ENCODE peak calls at places on chromosomes 13 and 19, in eight cellular contexts. A is cardiac fibroblast; M is right lobe of liver; Q is heart right ventricle; V is thoracic aorta; K is mammary epithelial cell; L is activated CD8-positive, alpha-beta T cell treated with anti-CD3 and anti-CD28 coated beads for 36 hours; R is dorsolateral prefrontal cortex. F is an unnamed sample.

GRCh38 chr13:19864018-19864338 is 529 bp upstream of the ZMYM5 start:
- DNase-seq in A (peak; percentile 80), M (peak; percentile 73), Q (peak; percentile 74), V (no peak), K (no peak), L (peak; percentile 68), R (peak; percentile 47), F (peak; percentile 72)

GRCh38 chr13:32212420-32212819 is 102.7 kb downstream of the ZAR1L start:
- DNase-seq in A (peak; percentile 77), M (no peak), Q (no peak), V (no peak), K (peak; percentile 17), L (no peak), R (no peak), F (no peak)

GRCh38 chr19:15072930-15073647 is 8.9 kb upstream of the OR1I1 start:
- DNase-seq in A (peak; percentile 2), M (no peak), Q (no peak), V (no peak), K (peak; percentile 91), L (peak; percentile 4), R (no peak), F (no peak)

GRCh38 chr13:24076636-24077035 is 83.9 kb upstream of the SPATA13 start:
- DNase-seq in A (no peak), M (no peak), Q (no peak), V (no peak), K (no peak), L (no peak), R (no peak), F (no peak)

GRCh38 chr19:18832331-18833140 is 777 bp downstream of the UPF1 start:
- DNase-seq in A (peak; percentile 25), M (peak; percentile 46), Q (no peak), V (no peak), K (peak; percentile 23), L (peak; percentile 53), R (no peak), F (peak; percentile 40)

GRCh38 chr19:18340990-18341868 is 831 bp downstream of the PGPEP1 start:
- DNase-seq in A (peak; percentile 50), M (peak; percentile 71), Q (peak; percentile 53), V (no peak), K (no peak), L (peak; percentile 88), R (peak; percentile 29), F (peak; percentile 82)

GRCh38 chr13:111046590-111047141 is 68.4 kb upstream of the ARHGEF7 start:
- DNase-seq in A (peak; percentile 58), M (no peak), Q (peak; percentile 50), V (no peak), K (no peak), L (no peak), R (no peak), F (no peak)

GRCh38 chr13:113765241-113765910 is 6.3 kb downstream of the TMEM255B start:
- DNase-seq in A (no peak), M (no peak), Q (no peak), V (no peak), K (no peak), L (no peak), R (no peak), F (no peak)

GRCh38 chr19:55519461-55520311 is 17.2 kb downstream of the SBK2 start:
- DNase-seq in A (peak; percentile 94), M (no peak), Q (no peak), V (no peak), K (peak; percentile 77), L (no peak), R (no peak), F (no peak)

GRCh38 chr19:39084732-39085080 is 538 bp downstream of the ACP7 start:
- DNase-seq in A (no peak), M (no peak), Q (no peak), V (no peak), K (no peak), L (no peak), R (no peak), F (no peak)

GRCh38 chr13:48526269-48526668 is 6.6 kb downstream of the RCBTB2 start:
- DNase-seq in A (no peak), M (no peak), Q (no peak), V (no peak), K (no peak), L (no peak), R (no peak), F (no peak)

GRCh38 chr19:37655689-37656491 is 625 bp upstream of the ZFP30 start:
- DNase-seq in A (peak; percentile 87), M (peak; percentile 86), Q (peak; percentile 86), V (peak; percentile 28), K (peak; percentile 86), L (peak; percentile 92), R (peak; percentile 74), F (peak; percentile 90)

GRCh38 chr19:44954649-44955499 is at the start of gene CLPTM1:
- DNase-seq in A (peak; percentile 98), M (peak; percentile 98), Q (peak; percentile 97), V (peak; percentile 87), K (peak; percentile 96), L (peak; percentile 97), R (peak; percentile 92), F (peak; percentile 97)
- TF ChIP-seq CTCF in A (no peak), M (no peak), Q (no peak), V (no peak), K (no peak), L (no peak), R (no peak), F (no peak)

GRCh38 chr19:40659566-40659965 is 30.9 kb downstream of the NUMBL start:
- DNase-seq in A (no peak), M (no peak), Q (no peak), V (no peak), K (no peak), L (no peak), R (no peak), F (no peak)

GRCh38 chr19:40661616-40662015 is 28.8 kb downstream of the NUMBL start:
- DNase-seq in A (no peak), M (no peak), Q (no peak), V (no peak), K (no peak), L (no peak), R (no peak), F (no peak)

GRCh38 chr19:40666803-40667438 is 23.5 kb downstream of the NUMBL start:
- DNase-seq in A (no peak), M (no peak), Q (no peak), V (no peak), K (no peak), L (no peak), R (no peak), F (no peak)

GRCh38 chr19:40663712-40664692 is 26.4 kb downstream of the NUMBL start:
- DNase-seq in A (peak; percentile 30), M (no peak), Q (no peak), V (no peak), K (no peak), L (peak; percentile 50), R (no peak), F (no peak)

DNA sequence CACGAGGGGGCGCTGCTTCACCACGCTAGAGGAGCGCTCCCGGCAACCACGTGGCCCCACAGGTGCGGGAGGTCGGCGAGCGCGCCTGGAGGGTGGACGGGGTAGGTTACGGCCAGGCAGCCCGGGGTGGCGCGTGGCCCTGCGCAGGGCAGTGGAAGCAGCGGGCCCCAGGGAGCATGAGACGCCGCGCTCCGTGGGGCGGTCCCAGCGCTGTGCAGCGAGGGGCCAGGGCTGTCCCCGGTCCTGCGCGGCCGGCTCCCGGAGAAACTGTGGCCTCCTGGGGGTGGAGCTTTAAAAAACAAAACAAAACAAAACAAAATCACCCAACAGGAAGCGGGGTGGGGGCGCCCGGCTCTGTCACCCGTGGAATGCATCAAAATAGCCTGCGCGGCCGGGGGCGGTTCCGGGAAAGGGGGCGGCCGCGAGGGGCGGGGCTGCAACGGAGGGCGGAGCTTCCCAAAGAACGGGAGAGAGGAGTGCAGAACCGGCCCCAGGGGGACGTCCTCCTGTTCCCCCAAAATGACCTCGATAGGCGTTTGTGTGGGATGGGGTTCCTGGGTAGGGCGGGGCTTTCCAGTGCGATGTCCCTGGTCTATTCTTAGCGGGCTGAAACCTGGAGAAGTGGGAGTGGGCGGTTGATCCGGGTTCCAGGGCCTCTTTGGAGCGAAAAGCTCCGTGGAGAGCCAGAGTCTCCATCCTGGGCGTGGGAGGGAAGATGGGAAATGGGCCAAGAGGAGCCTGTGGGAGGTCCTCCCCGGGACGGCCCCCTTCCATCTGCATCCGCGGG is 27.3 kb downstream of the NUMBL start:
- DNase-seq in A (peak; percentile 89), M (peak; percentile 94), Q (peak; percentile 95), V (peak; percentile 68), K (peak; percentile 70), L (peak; percentile 93), R (peak; percentile 80), F (peak; percentile 91)
- TF ChIP-seq CTCF in A (no peak), M (peak; percentile 98), Q (peak; percentile 100), V (peak; percentile 97), K (peak; percentile 94), L (peak; percentile 58), R (peak; percentile 46), F (no peak)

GRCh38 chr19:11224429-11224828 is 15.0 kb upstream of the ANGPTL8 start:
- DNase-seq in A (no peak), M (no peak), Q (no peak), V (no peak), K (no peak), L (no peak), R (no peak), F (no peak)

GRCh38 chr19:11225815-11226214 is 13.6 kb upstream of the ANGPTL8 start:
- DNase-seq in A (no peak), M (no peak), Q (no peak), V (no peak), K (no peak), L (no peak), R (no peak), F (no peak)

GRCh38 chr19:11225172-11225571 is 14.2 kb upstream of the ANGPTL8 start:
- DNase-seq in A (no peak), M (no peak), Q (no peak), V (no peak), K (no peak), L (no peak), R (no peak), F (no peak)

GRCh38 chr19:11226716-11227166 is 12.7 kb upstream of the ANGPTL8 start:
- DNase-seq in A (no peak), M (no peak), Q (no peak), V (no peak), K (no peak), L (no peak), R (no peak), F (no peak)

DNA sequence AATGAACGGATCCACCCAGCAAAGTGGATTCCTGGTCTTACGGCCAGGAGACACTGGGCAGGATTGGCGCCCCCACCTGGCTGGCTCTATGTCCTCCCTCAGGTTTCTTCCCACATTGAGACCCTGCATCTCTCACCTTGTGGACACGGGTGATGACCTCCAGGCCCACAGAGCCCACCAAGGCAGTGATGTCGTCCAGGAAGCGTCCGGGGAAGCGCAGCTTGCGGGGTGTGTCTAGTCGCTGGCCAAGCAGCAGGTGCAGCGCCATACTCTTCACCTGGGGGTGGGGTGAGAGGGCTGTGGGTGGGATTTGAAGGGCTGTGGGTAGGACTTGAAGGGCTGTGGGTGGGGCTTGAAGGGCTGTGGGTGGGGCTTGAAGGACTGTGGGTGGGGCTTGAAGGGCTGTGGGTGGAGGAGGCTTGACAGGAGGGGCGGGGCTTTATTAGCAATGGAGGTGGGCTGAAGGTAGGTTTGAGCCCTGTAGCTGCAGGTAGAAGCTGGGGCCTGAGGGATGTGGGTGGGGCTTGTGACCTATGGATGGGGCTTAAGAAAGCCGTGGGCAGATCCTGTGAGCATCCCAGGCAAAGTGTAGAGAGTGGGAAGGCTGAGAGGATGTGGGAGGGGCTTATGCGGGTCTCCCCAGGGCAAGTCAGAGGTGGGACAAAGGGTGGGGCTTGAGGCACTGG is 12.1 kb upstream of the ANGPTL8 start:
- DNase-seq in A (peak; percentile 15), M (no peak), Q (no peak), V (no peak), K (no peak), L (peak; percentile 41), R (no peak), F (peak; percentile 28)
- TF ChIP-seq CTCF in A (peak; percentile 6), M (no peak), Q (no peak), V (no peak), K (peak; percentile 31), L (no peak), R (no peak), F (no peak)

GRCh38 chr19:13058951-13059660 is 43.6 kb downstream of the LYL1 start:
- DNase-seq in A (no peak), M (no peak), Q (no peak), V (no peak), K (no peak), L (no peak), R (no peak), F (no peak)
- TF ChIP-seq CTCF in A (no peak), M (no peak), Q (no peak), V (no peak), K (no peak), L (no peak), R (no peak), F (no peak)

F was measured in colonic mucosa.